ENCODE peak calls at places on chromosomes 12 and 14, in ten cellular contexts. S is uterus, R is upper lobe of right lung, V is IMR-90, L is mucosa of descending colon, I is progenitor cell of endocrine pancreas, O is GM10248, N is AG04449, C is neural progenitor cell, D is fibroblast of the aortic adventitia. F is an unnamed sample.

GRCh38 chr12:101608301-101609133 is 13.7 kb downstream of the MYBPC1 start:
- DNase-seq in O (no peak), R (peak), D (no peak), I (peak), C (no peak), V (no peak), N (no peak), L (peak), S (no peak), F (no peak)

GRCh38 chr12:19369691-19370148 is 69.6 kb upstream of the AEBP2 start:
- DNase-seq in O (no peak), D (peak), V (peak), S (no peak), R (peak), L (no peak), C (no peak), I (no peak), N (no peak), F (no peak)

GRCh38 chr14:30521899-30522736 is 36.8 kb upstream of the G2E3 start:
- DNase-seq in N (no peak), I (no peak), R (no peak), S (no peak), V (peak), D (peak), C (peak), O (peak), L (no peak), F (no peak)

GRCh38 chr12:114692558-114693531 is 8.9 kb upstream of the TBX3 start:
- DNase-seq in R (no peak), C (peak), D (peak), V (no peak), L (no peak), N (no peak), O (no peak), S (no peak), I (no peak), F (no peak)

GRCh38 chr12:19894803-19895202 is 455.5 kb downstream of the AEBP2 start:
- DNase-seq in D (no peak), V (peak), R (no peak), N (no peak), C (no peak), O (peak), S (no peak), I (no peak), L (no peak), F (no peak)

GRCh38 chr14:90508073-90508472 is 111.2 kb downstream of the CALM1 start:
- DNase-seq in O (no peak), S (no peak), N (no peak), R (no peak), V (no peak), L (no peak), I (no peak), D (no peak), C (no peak), F (no peak)

GRCh38 chr14:23469127-23469905 is at the start of gene NGDN:
- DNase-seq in S (peak), D (peak), V (peak), O (peak), I (peak), N (peak), L (peak), R (peak), C (peak), F (peak)

GRCh38 chr12:113030875-113031525 is 25.5 kb upstream of the DTX1 start:
- DNase-seq in N (peak), D (peak), V (peak), S (no peak), R (no peak), C (peak), O (peak), L (no peak), I (no peak), F (no peak)

GRCh38 chr12:89525002-89525823 is 617 bp upstream of the GALNT4 start:
- DNase-seq in L (peak), V (peak), I (peak), S (peak), R (peak), D (no peak), O (peak), C (peak), N (no peak), F (no peak)

GRCh38 chr14:55556929-55557623 is 22.9 kb upstream of the KTN1 start:
- DNase-seq in C (peak), R (peak), S (peak), D (peak), L (no peak), I (no peak), N (peak), O (no peak), V (peak), F (no peak)

GRCh38 chr14:59296508-59296907 is 108.0 kb downstream of the DAAM1 start:
- DNase-seq in I (no peak), R (no peak), O (no peak), C (no peak), D (no peak), L (no peak), S (no peak), V (no peak), N (no peak), F (no peak)

GRCh38 chr14:68627868-68628604 is 164.8 kb downstream of the ZFP36L1 start:
- DNase-seq in N (no peak), C (peak), L (peak), I (peak), V (no peak), D (no peak), S (no peak), R (peak), O (no peak), F (peak)

GRCh38 chr12:111638576-111638975 is 39.5 kb upstream of the ATXN2 start:
- DNase-seq in I (no peak), V (no peak), D (peak), O (no peak), N (no peak), S (no peak), L (no peak), C (no peak), R (no peak), F (no peak)

GRCh38 chr14:100873083-100873482 is 30.4 kb downstream of the RTL1 start:
- DNase-seq in D (no peak), R (no peak), N (no peak), I (no peak), S (no peak), L (peak), V (no peak), O (no peak), C (no peak), F (no peak)

GRCh38 chr12:52976574-52977071 is 27.7 kb downstream of the KRT18 start:
- DNase-seq in N (peak), V (peak), C (peak), S (no peak), R (no peak), D (peak), L (no peak), O (no peak), I (no peak), F (no peak)

GRCh38 chr12:52975204-52975603 is 26.3 kb downstream of the KRT18 start:
- DNase-seq in V (peak), C (no peak), S (no peak), D (peak), O (no peak), I (no peak), R (no peak), L (no peak), N (no peak), F (no peak)

GRCh38 chr12:52971701-52972329 is 22.9 kb downstream of the KRT18 start:
- DNase-seq in R (no peak), V (peak), L (peak), S (no peak), O (no peak), C (peak), N (no peak), D (peak), I (no peak), F (no peak)

GRCh38 chr12:52977195-52977594 is 28.3 kb downstream of the KRT18 start:
- DNase-seq in O (no peak), S (no peak), D (no peak), L (no peak), V (no peak), I (no peak), R (no peak), N (no peak), C (no peak), F (no peak)

GRCh38 chr12:52975820-52976573 is 27.1 kb downstream of the KRT18 start:
- DNase-seq in D (no peak), C (peak), S (no peak), O (no peak), V (peak), N (no peak), R (peak), L (peak), I (no peak), F (no peak)
- TF ChIP-seq CTCF in D (no peak), C (peak), S (no peak), O (no peak), V (peak), N (peak), R (peak), L (peak), I (peak), F (no peak)

GRCh38 chr14:62158779-62159178 is 396.6 kb downstream of the SNAPC1 start:
- DNase-seq in V (no peak), R (no peak), I (no peak), S (no peak), C (no peak), L (no peak), N (no peak), D (no peak), O (no peak), F (no peak)

GRCh38 chr14:62159314-62159713 is 397.1 kb downstream of the SNAPC1 start:
- DNase-seq in O (no peak), N (no peak), S (no peak), C (no peak), R (no peak), D (no peak), I (no peak), V (no peak), L (no peak), F (no peak)

GRCh38 chr14:62168564-62169155 is 406.4 kb downstream of the SNAPC1 start:
- DNase-seq in L (no peak), V (no peak), O (no peak), C (no peak), I (no peak), N (no peak), S (no peak), D (peak), R (no peak), F (no peak)

DNA sequence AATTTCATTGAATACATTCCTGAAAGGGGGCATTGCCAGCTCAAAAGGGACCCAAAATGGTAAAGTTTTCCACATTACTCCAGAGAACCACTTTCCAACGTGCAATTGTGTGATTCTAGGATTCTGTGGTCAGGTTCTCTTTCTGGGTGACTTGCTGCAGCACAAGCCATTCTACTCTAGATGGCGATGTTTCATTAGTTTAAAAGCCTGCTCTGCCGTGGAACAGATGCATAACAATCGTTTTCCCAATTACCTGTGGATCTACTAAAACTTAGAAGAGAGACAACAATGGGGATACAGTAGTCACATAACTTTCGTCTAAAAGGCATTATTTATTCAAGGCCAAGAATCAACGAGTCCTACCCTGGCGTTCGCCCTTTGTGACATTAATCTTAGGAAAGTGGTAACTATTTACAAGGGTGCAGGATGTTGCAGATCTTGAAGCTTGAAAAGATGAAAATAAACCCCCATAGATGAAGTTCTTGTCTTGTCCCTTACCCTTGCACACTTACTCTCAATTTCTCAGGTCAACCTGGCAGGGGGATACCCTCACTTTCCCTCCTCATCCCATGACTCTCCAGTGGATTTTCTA is 400.9 kb downstream of the SNAPC1 start:
- DNase-seq in R (no peak), I (peak), V (peak), N (no peak), L (no peak), O (peak), C (peak), S (no peak), D (peak), F (no peak)
- TF ChIP-seq CTCF in R (peak), I (peak), V (peak), N (peak), L (no peak), O (peak), C (peak), S (peak), D (peak), F (no peak)

DNA sequence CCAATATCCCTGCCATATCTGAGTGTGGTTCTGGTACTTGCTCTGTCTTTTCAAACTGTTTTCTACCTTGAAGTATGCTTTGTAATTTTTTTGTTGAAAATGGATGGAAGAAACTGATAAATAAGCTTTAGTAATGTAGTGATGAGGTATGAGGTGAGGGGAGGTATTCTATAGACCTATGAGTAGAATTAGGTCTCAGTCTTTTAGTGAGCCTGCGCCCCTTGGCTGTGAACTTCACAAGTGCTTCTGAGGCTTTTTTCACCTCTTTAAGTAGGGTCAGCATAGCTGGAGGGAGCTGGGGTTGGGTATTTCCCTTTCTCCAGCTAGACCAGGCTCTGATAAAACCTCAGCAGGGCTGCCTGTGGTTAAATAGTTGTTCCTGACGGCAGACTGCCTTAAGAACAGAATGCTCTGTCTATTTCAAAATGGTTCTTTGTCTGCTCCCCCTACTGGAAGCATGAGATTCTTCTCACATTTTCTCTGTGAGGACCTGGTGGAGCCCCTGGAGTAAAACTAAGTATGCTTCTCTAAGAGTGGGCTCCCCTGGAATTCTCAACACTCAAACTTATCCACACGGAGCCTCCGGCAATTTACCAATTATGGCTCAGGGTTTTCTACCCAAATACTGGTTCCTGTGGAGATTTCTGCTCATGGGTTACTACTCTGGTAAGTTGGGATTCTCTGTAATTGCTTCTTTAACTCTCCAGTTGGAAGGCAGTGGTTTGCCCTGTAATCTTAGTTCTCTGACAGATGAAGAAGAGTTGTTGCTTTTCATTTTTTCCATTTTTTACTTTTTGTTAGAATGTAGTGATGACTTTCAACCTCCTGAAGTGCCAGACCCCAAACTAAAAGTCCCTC is 13.1 kb downstream of the KRT5 start:
- DNase-seq in O (no peak), S (no peak), R (no peak), L (no peak), V (peak), N (peak), I (no peak), D (peak), C (peak), F (no peak)
- TF ChIP-seq CTCF in O (peak), S (peak), R (peak), L (no peak), V (peak), N (peak), I (peak), D (peak), C (peak), F (no peak)

DNA sequence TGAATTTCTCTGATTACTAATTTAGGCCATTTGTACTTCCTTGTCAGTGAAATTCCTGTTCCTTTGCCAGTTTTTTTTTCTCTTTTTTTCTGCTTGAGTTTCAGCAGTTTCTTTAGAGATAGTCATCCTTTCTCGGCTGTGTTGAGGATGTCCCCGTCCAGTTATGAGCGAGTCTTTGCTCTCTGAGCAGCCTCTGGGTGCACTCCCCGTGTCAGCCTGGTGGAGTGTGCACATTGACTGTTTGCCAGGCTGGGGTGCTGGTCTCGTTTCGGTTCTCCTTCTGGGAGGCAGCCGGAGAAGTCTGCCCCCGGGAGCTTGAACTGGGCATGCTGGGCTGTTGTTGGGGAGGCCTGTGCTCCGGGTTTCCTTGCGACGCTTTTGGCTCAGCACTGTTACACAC is 3.0 kb downstream of the PACS2 start:
- DNase-seq in V (peak), N (no peak), S (no peak), I (no peak), R (no peak), D (peak), O (no peak), L (no peak), C (no peak), F (no peak)
- TF ChIP-seq CTCF in V (peak), N (no peak), S (no peak), I (no peak), R (peak), D (peak), O (no peak), L (no peak), C (no peak), F (no peak)

DNA sequence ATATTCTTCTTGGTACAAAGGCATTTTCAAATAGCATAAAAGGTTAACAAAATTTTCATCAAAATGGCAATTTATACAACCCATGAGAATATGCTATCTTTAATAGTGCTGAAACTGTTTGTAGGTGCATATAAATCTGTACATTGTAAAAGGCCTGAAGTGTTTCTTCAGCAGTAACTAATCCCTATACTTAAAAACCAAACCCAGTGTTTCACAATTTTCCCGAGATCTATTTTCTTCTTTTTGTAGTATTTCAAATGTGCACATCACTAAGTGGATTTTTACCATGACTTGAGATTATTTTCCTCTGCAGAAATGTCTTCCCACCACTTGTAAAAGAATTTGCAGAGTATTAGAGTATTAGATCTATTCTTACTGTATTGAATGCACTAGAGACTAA is 76.5 kb downstream of the FERMT2 start:
- DNase-seq in V (no peak), R (no peak), N (no peak), D (peak), O (no peak), L (no peak), I (no peak), S (no peak), C (no peak), F (no peak)
- TF ChIP-seq CTCF in V (no peak), R (no peak), N (no peak), D (no peak), O (no peak), L (no peak), I (no peak), S (no peak), C (no peak), F (no peak)

GRCh38 chr12:71478277-71478676 is 38.7 kb downstream of the LGR5 start:
- DNase-seq in D (no peak), I (no peak), N (no peak), R (no peak), L (no peak), O (no peak), V (no peak), S (no peak), C (no peak), F (no peak)
- TF ChIP-seq CTCF in D (no peak), I (no peak), N (no peak), R (no peak), L (no peak), O (no peak), V (peak), S (no peak), C (no peak), F (no peak)

F was measured in activated B cell treated with CpG ODN at 0.5 μM for 24 hours.